ENCODE peak calls at places on chromosomes 7 and 10, in six cellular contexts. G is HEK293T; Q is GM12878; J is stimulated activated CD4-positive, alpha-beta T cell treated with anti-CD3 and anti-CD28 coated beads, TNF-alpha, amount 100 ng/mL, for 48 hours; L is effector CD4-positive, alpha-beta T cell; Z is naive thymus-derived CD8-positive, alpha-beta T cell. W is an unnamed sample.

GRCh38 chr7:66930341-66930740 is 9.3 kb downstream of the TMEM248 start:
- DNase-seq in J (no peak), Z (no peak), L (no peak), Q (no peak), G (peak; percentile 39), W (no peak)

GRCh38 chr10:57891201-57892006 is 376.3 kb downstream of the IPMK start:
- DNase-seq in G (no peak), L (no peak), J (no peak), Q (no peak), Z (no peak), W (no peak)

GRCh38 chr10:49632406-49633317 is 18.8 kb downstream of the CHAT start:
- DNase-seq in J (no peak), Z (no peak), L (no peak), G (no peak), Q (no peak), W (no peak)

GRCh38 chr10:130337696-130338587 is 201.8 kb downstream of the GLRX3 start:
- DNase-seq in L (no peak), Q (no peak), J (no peak), G (no peak), Z (no peak), W (no peak)

GRCh38 chr7:135459951-135460567 is 49.8 kb downstream of the CNOT4 start:
- DNase-seq in G (no peak), Q (peak; percentile 5), Z (no peak), J (no peak), L (no peak), W (no peak)

GRCh38 chr10:3404381-3404780 is 231.8 kb upstream of the PITRM1 start:
- DNase-seq in J (no peak), G (no peak), Z (no peak), L (no peak), Q (no peak), W (no peak)

GRCh38 chr7:7696458-7697119 is 21.8 kb downstream of the RPA3 start:
- DNase-seq in Z (no peak), G (no peak), L (no peak), J (no peak), Q (no peak), W (no peak)

GRCh38 chr10:87842776-87843497 is 20.4 kb downstream of the KLLN start:
- DNase-seq in G (no peak), Z (no peak), J (no peak), L (no peak), Q (no peak), W (no peak)

GRCh38 chr10:61744469-61744868 is 81.7 kb downstream of the CABCOCO1 start:
- DNase-seq in Q (no peak), J (no peak), G (no peak), Z (no peak), L (no peak), W (no peak)

GRCh38 chr10:7389844-7390243 is 21.0 kb downstream of the SFMBT2 start:
- DNase-seq in L (no peak), G (no peak), J (no peak), Q (no peak), Z (no peak), W (no peak)

GRCh38 chr10:33039167-33039566 is 81.1 kb upstream of the ITGB1 start:
- DNase-seq in J (no peak), Z (no peak), L (no peak), Q (no peak), G (no peak), W (no peak)

GRCh38 chr10:15469066-15469465 is 98.0 kb upstream of the FAM171A1 start:
- DNase-seq in G (no peak), Q (no peak), J (no peak), Z (no peak), L (no peak), W (no peak)

GRCh38 chr10:24279166-24279565 is 70.2 kb downstream of the KIAA1217 start:
- DNase-seq in Z (no peak), J (no peak), L (no peak), Q (no peak), G (no peak), W (no peak)

GRCh38 chr10:3523309-3524050 is 261.5 kb downstream of the KLF6 start:
- DNase-seq in Z (no peak), Q (no peak), L (no peak), G (no peak), J (no peak), W (no peak)

GRCh38 chr10:131816157-131816775 is 84.5 kb upstream of the PPP2R2D start:
- DNase-seq in Z (peak; percentile 13), J (no peak), G (no peak), L (no peak), Q (no peak), W (no peak)

GRCh38 chr10:104706886-104707285 is 65.8 kb downstream of the SORCS3 start:
- DNase-seq in L (no peak), Z (no peak), G (no peak), J (no peak), Q (no peak), W (no peak)

GRCh38 chr10:6567203-6567703 is 12.8 kb downstream of the PRKCQ start:
- DNase-seq in J (no peak), Z (no peak), Q (no peak), L (no peak), G (no peak), W (no peak)

GRCh38 chr7:127588697-127589482 is 679 bp downstream of the ARF5 start:
- DNase-seq in Q (no peak), L (peak; percentile 22), Z (no peak), J (no peak), G (peak; percentile 65), W (peak; percentile 60)

GRCh38 chr10:104548090-104548489 is 93.0 kb upstream of the SORCS3 start:
- DNase-seq in Q (no peak), G (no peak), L (no peak), J (no peak), Z (no peak), W (no peak)

GRCh38 chr10:116170815-116171250 is 102.2 kb downstream of the GFRA1 start:
- DNase-seq in Z (no peak), J (no peak), Q (no peak), L (no peak), G (no peak), W (peak; percentile 29)

GRCh38 chr10:119608316-119609155 is 11.8 kb upstream of the TIAL1 start:
- DNase-seq in Z (no peak), L (peak; percentile 12), J (no peak), Q (no peak), G (peak; percentile 63), W (no peak)

GRCh38 chr10:47370015-47370767 is 13.9 kb downstream of the ZNF488 start:
- DNase-seq in L (no peak), Q (no peak), Z (peak; percentile 4), G (no peak), J (no peak), W (no peak)

GRCh38 chr10:69451784-69452251 is 553 bp downstream of the TSPAN15 start:
- DNase-seq in L (no peak), G (peak; percentile 37), J (no peak), Z (no peak), Q (no peak), W (no peak)

GRCh38 chr10:61620511-61620910 is 42.2 kb upstream of the CABCOCO1 start:
- DNase-seq in Z (no peak), J (no peak), L (no peak), G (no peak), Q (no peak), W (no peak)

GRCh38 chr10:80674809-80675208 is 137.1 kb downstream of the SH2D4B start:
- DNase-seq in G (no peak), J (no peak), Q (no peak), Z (no peak), L (no peak), W (no peak)

GRCh38 chr10:23065549-23065948 is 29.8 kb upstream of the MSRB2 start:
- DNase-seq in G (no peak), Z (no peak), L (no peak), Q (no peak), J (no peak), W (no peak)

GRCh38 chr10:131402771-131403723 is 91.5 kb upstream of the TCERG1L start:
- DNase-seq in G (no peak), Q (no peak), Z (no peak), L (no peak), J (no peak), W (no peak)

GRCh38 chr10:131694168-131694962 is 206.4 kb upstream of the PPP2R2D start:
- DNase-seq in G (no peak), L (no peak), J (no peak), Q (no peak), Z (no peak), W (no peak)

GRCh38 chr7:77427996-77428603 is 12.0 kb upstream of the GSAP start:
- DNase-seq in J (no peak), Z (no peak), G (no peak), L (no peak), Q (no peak), W (no peak)

GRCh38 chr7:548401-548800 is 28.8 kb upstream of the PDGFA start:
- DNase-seq in Z (no peak), L (no peak), G (no peak), Q (no peak), J (no peak), W (no peak)

GRCh38 chr10:104029528-104029875 is 56.2 kb downstream of the COL17A1 start:
- DNase-seq in Z (no peak), Q (no peak), L (no peak), J (no peak), G (no peak), W (no peak)

GRCh38 chr7:148204639-148205292 is 385.8 kb upstream of the C7orf33 start:
- DNase-seq in Z (no peak), L (no peak), J (no peak), Q (no peak), G (no peak), W (no peak)

GRCh38 chr10:34319197-34319846 is 495.8 kb downstream of the PARD3 start:
- DNase-seq in L (no peak), G (no peak), Q (no peak), J (no peak), Z (no peak), W (peak; percentile 20)

GRCh38 chr10:60542691-60543090 is 153.0 kb upstream of the ANK3 start:
- DNase-seq in Z (no peak), G (no peak), J (no peak), Q (no peak), L (no peak), W (no peak)

GRCh38 chr7:19665399-19666008 is 43.3 kb downstream of the POLR1F start:
- DNase-seq in G (peak; percentile 17), L (no peak), J (no peak), Z (no peak), Q (no peak), W (no peak)

GRCh38 chr10:35959103-35959740 is 317.1 kb upstream of the FZD8 start:
- DNase-seq in Q (no peak), Z (no peak), L (no peak), G (no peak), J (no peak), W (no peak)

GRCh38 chr7:101108961-101109360 is 17.9 kb upstream of the SERPINE1 start:
- DNase-seq in J (no peak), Q (no peak), G (no peak), L (no peak), Z (no peak), W (no peak)

GRCh38 chr10:49667991-49668390 is 11.5 kb upstream of the C10orf53 start:
- DNase-seq in L (no peak), J (no peak), Z (no peak), Q (no peak), G (no peak), W (no peak)

GRCh38 chr7:1853619-1854520 is 183.8 kb downstream of the ELFN1 start:
- DNase-seq in Q (no peak), J (no peak), L (peak; percentile 2), G (no peak), Z (no peak), W (no peak)

GRCh38 chr7:98051118-98051744 is 55.4 kb upstream of the LMTK2 start:
- DNase-seq in Z (peak; percentile 51), Q (no peak), L (peak; percentile 8), G (no peak), J (peak; percentile 63), W (peak; percentile 74)

W was measured in NCI-H2171.